ENCODE peak calls at places on chromosomes 4 and X, in six cellular contexts. S is transverse colon, B is tibial nerve, E is ovary, X is GM12878, G is A549. D is an unnamed sample.

GRCh38 chrX:103608305-103608963 is 671 bp downstream of the TCEAL3 start:
- DNase-seq in S (no peak), B (no peak), E (peak; percentile 43), X (no peak), G (no peak), D (peak; percentile 28)

GRCh38 chrX:106302304-106302703 is 134.2 kb downstream of the PWWP3B start:
- DNase-seq in S (no peak), B (no peak), E (no peak), X (no peak), G (no peak), D (no peak)

GRCh38 chrX:78710146-78710545 is 37.4 kb upstream of the LPAR4 start:
- DNase-seq in S (no peak), B (no peak), E (no peak), X (no peak), G (no peak), D (no peak)

GRCh38 chr4:167114416-167114971 is 119.8 kb downstream of the SPOCK3 start:
- DNase-seq in S (no peak), B (no peak), E (no peak), X (peak; percentile 8), G (no peak), D (no peak)

GRCh38 chr4:171639540-171639939 is 173.7 kb upstream of the GALNTL6 start:
- DNase-seq in S (no peak), B (no peak), E (no peak), X (peak; percentile 88), G (no peak), D (no peak)

GRCh38 chrX:150482537-150483217 is 85.7 kb upstream of the MTM1 start:
- DNase-seq in S (no peak), B (no peak), E (no peak), X (no peak), G (peak; percentile 59), D (no peak)

GRCh38 chrX:39470588-39471155 is 627.1 kb downstream of the BCOR start:
- DNase-seq in S (peak; percentile 22), B (no peak), E (peak; percentile 59), X (no peak), G (no peak), D (no peak)

GRCh38 chr4:2252530-2252924 is 9.4 kb downstream of the MXD4 start:
- DNase-seq in S (no peak), B (no peak), E (no peak), X (no peak), G (no peak), D (no peak)

GRCh38 chrX:132480581-132481203 is 8.1 kb downstream of the MBNL3 start:
- DNase-seq in S (peak; percentile 64), B (no peak), E (peak; percentile 9), X (peak; percentile 55), G (no peak), D (peak; percentile 47)

GRCh38 chr4:135236035-135236434 is 1034.4 kb upstream of the PABPC4L start:
- DNase-seq in S (no peak), B (no peak), E (no peak), X (no peak), G (no peak), D (no peak)

GRCh38 chr4:147760695-147761094 is 28.8 kb downstream of the ARHGAP10 start:
- DNase-seq in S (peak; percentile 28), B (peak; percentile 30), E (peak; percentile 57), X (no peak), G (no peak), D (peak; percentile 41)

GRCh38 chr4:20249333-20249732 is 2.4 kb upstream of the SLIT2 start:
- DNase-seq in S (no peak), B (no peak), E (no peak), X (no peak), G (no peak), D (no peak)

GRCh38 chrX:48667504-48667903 is 16.1 kb upstream of the WAS start:
- DNase-seq in S (no peak), B (no peak), E (no peak), X (no peak), G (no peak), D (no peak)

GRCh38 chr4:128061566-128062536 is 739 bp downstream of the LARP1B start:
- DNase-seq in S (peak; percentile 78), B (peak; percentile 22), E (peak; percentile 57), X (no peak), G (peak; percentile 26), D (no peak)
- TF ChIP-seq POLR2A in S (peak; percentile 77), B (no peak), E (no peak), X (peak; percentile 21), G (no peak), D (no peak)

GRCh38 chrX:74535211-74535621 is 79.2 kb downstream of the RLIM start:
- DNase-seq in S (peak; percentile 12), B (no peak), E (no peak), X (no peak), G (no peak), D (no peak)
- H3K4me3 ChIP-seq in S (peak overlapping the region; percentile 37), B (peak overlapping the region; percentile 33), E (peak overlapping the region; percentile 37), X (peak overlapping the region; percentile 63), G (peak overlapping the region; percentile 37), D (no peak overlapping the region)

GRCh38 chr4:8385106-8385505 is 55.4 kb downstream of the ACOX3 start:
- DNase-seq in S (no peak), B (no peak), E (no peak), X (no peak), G (no peak), D (no peak)

GRCh38 chr4:8387194-8387593 is 53.3 kb downstream of the ACOX3 start:
- DNase-seq in S (no peak), B (no peak), E (no peak), X (no peak), G (no peak), D (no peak)

GRCh38 chr4:8387615-8388266 is 52.8 kb downstream of the ACOX3 start:
- DNase-seq in S (no peak), B (no peak), E (no peak), X (no peak), G (peak; percentile 18), D (no peak)

GRCh38 chr4:8385611-8386010 is 54.9 kb downstream of the ACOX3 start:
- DNase-seq in S (no peak), B (no peak), E (no peak), X (no peak), G (no peak), D (no peak)

DNA sequence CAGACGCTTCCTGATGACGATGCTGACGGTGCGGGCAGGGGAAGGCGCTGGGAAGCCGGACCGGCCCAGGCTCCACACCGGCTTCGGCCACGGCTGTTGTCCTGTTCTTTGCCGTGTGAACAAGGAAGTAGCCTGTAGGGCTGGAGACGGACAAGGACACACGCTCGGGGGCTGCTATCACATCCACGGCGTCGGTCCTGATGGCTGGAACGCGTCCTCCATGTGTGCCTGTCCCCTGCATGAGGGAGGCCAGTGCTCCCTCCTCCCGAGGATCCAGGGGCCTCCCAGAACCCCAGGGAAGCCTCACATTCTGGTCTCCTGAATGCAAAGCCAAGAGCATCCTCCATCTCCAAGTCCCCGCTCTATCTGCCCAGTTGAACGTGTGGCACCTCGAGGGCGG is 53.8 kb downstream of the ACOX3 start:
- DNase-seq in S (no peak), B (no peak), E (no peak), X (no peak), G (no peak), D (peak; percentile 77)
- H3K4me1 ChIP-seq in S (no peaks in the 10 kb centered on the region), B (no peaks in the 10 kb centered on the region), E (peaks cover 18% of the 10 kb centered on the region), X (peaks cover 13% of the 10 kb centered on the region), G (peaks cover 16% of the 10 kb centered on the region), D (peaks cover 15% of the 10 kb centered on the region)

GRCh38 chr4:113145147-113145518 is 95.7 kb downstream of the ANK2 start:
- DNase-seq in S (no peak), B (no peak), E (no peak), X (no peak), G (no peak), D (no peak)

GRCh38 chr4:113148925-113149324 is 99.5 kb downstream of the ANK2 start:
- DNase-seq in S (no peak), B (no peak), E (no peak), X (no peak), G (no peak), D (no peak)

GRCh38 chr4:113145519-113146291 is 96.3 kb downstream of the ANK2 start:
- DNase-seq in S (no peak), B (no peak), E (peak; percentile 39), X (no peak), G (no peak), D (no peak)

GRCh38 chr4:113146876-113147358 is 97.5 kb downstream of the ANK2 start:
- DNase-seq in S (no peak), B (no peak), E (peak; percentile 29), X (peak; percentile 16), G (no peak), D (no peak)

GRCh38 chr4:113147498-113148231 is 98.2 kb downstream of the ANK2 start:
- DNase-seq in S (no peak), B (no peak), E (no peak), X (no peak), G (no peak), D (no peak)
- TF ChIP-seq POLR2A in S (no peak), B (no peak), E (no peak), X (no peak), G (no peak), D (no peak)

GRCh38 chrX:100649550-100650356 is 5.8 kb downstream of the SRPX2 start:
- DNase-seq in S (peak; percentile 75), B (peak; percentile 67), E (peak; percentile 62), X (no peak), G (no peak), D (no peak)
- H3K4me3 ChIP-seq in S (no peak overlapping the region), B (no peak overlapping the region), E (no peak overlapping the region), X (no peak overlapping the region), G (no peak overlapping the region), D (no peak overlapping the region)

GRCh38 chr4:105192474-105192873 is 45.8 kb downstream of the TET2 start:
- DNase-seq in S (no peak), B (no peak), E (no peak), X (no peak), G (no peak), D (no peak)
- H3K4me1 ChIP-seq in S (peaks cover 31% of the 10 kb centered on the region), B (peaks cover 18% of the 10 kb centered on the region), E (no peaks in the 10 kb centered on the region), X (peaks cover 52% of the 10 kb centered on the region), G (peaks cover 30% of the 10 kb centered on the region), D (peaks cover 36% of the 10 kb centered on the region)

DNA sequence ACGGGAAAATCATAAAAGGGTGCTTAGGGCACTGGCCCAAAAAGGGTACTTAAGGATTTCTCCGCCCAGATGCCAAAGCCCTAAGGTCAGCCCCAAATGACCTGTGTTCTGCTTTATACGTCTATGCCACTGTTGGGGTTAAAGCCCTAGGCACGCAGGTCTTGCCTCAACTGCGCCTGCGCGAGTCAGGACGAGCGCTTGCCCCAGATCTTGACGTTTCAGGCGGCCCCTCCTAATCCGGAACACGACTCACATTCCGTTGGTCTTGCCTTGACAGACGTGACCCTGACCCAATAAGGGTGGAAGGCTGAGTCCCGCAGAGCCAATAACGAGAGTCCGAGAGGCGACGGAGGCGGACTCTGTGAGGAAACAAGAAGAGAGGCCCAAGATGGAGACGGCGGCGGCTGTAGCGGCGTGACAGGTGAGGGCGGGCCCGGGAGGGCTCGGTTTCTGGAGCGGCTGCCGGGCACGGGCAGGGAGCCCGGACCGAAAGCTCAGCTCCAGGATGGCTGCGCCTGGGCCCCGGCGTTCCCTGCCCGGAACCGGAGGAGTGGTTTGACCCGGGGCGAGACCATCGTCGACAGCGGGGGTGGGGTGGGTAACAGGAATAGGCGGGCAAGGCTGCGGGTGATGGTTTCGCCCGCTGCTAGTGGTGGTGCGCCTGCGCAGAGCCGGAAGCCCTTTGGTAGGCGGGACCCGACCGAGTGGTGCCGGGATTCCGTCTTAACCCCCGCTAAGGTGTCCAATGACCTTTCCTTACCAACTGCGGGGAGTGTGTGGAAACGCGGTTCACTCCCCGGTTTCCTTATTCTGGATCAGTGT is at the start of gene ARAF:
- DNase-seq in S (peak; percentile 96), B (peak; percentile 93), E (peak; percentile 94), X (peak; percentile 95), G (peak; percentile 95), D (peak; percentile 93)
- TF ChIP-seq POLR2A in S (peak; percentile 58), B (peak; percentile 69), E (peak; percentile 77), X (peak; percentile 94), G (peak; percentile 51), D (peak; percentile 79)